ENCODE peak calls at places on chromosome 5, in four cellular contexts. B, O, E and A are unnamed samples.

GRCh38 chr5:73311291-73312110 is 137.1 kb downstream of the FOXD1 start:
- DNase-seq in B (no peak), O (no peak), E (peak), A (no peak)

GRCh38 chr5:134289509-134290113 is 63.7 kb upstream of the PPP2CA start:
- DNase-seq in B (peak), O (peak), E (peak), A (peak)

GRCh38 chr5:74866653-74867162 is 521 bp upstream of the FAM169A start:
- DNase-seq in B (peak), O (peak), E (no peak), A (no peak)

GRCh38 chr5:78280261-78280660 is 14.2 kb downstream of the AP3B1 start:
- DNase-seq in B (no peak), O (no peak), E (no peak), A (no peak)

GRCh38 chr5:75668988-75669760 is 48.1 kb downstream of the POC5 start:
- DNase-seq in B (peak), O (no peak), E (no peak), A (no peak)

GRCh38 chr5:7330141-7330712 is 65.7 kb upstream of the ADCY2 start:
- DNase-seq in B (no peak), O (no peak), E (no peak), A (no peak)

GRCh38 chr5:176870110-176870591 is 29.0 kb downstream of the HK3 start:
- DNase-seq in B (no peak), O (peak), E (peak), A (no peak)

GRCh38 chr5:1182633-1183423 is 18.6 kb upstream of the SLC6A19 start:
- DNase-seq in B (no peak), O (no peak), E (no peak), A (no peak)

GRCh38 chr5:33462456-33462855 is 21.7 kb downstream of the TARS1 start:
- DNase-seq in B (no peak), O (no peak), E (peak), A (no peak)

GRCh38 chr5:151151793-151152192 is 5.8 kb downstream of the ANXA6 start:
- DNase-seq in B (peak), O (no peak), E (peak), A (no peak)

GRCh38 chr5:147452137-147452838 is 57.6 kb downstream of the DPYSL3 start:
- DNase-seq in B (no peak), O (peak), E (no peak), A (no peak)

GRCh38 chr5:54774281-54775171 is 210.9 kb downstream of the ESM1 start:
- DNase-seq in B (no peak), O (no peak), E (peak), A (no peak)

GRCh38 chr5:73718762-73719161 is 92.8 kb downstream of the ARHGEF28 start:
- DNase-seq in B (no peak), O (no peak), E (no peak), A (no peak)

GRCh38 chr5:116272281-116272941 is 187.6 kb downstream of the COMMD10 start:
- DNase-seq in B (no peak), O (no peak), E (peak), A (no peak)

GRCh38 chr5:132479812-132480441 is 10.6 kb downstream of the IRF1 start:
- DNase-seq in B (no peak), O (no peak), E (no peak), A (no peak)
- TF ChIP-seq CTCF in B (no peak), O (no peak), E (no peak), A (no peak)

DNA sequence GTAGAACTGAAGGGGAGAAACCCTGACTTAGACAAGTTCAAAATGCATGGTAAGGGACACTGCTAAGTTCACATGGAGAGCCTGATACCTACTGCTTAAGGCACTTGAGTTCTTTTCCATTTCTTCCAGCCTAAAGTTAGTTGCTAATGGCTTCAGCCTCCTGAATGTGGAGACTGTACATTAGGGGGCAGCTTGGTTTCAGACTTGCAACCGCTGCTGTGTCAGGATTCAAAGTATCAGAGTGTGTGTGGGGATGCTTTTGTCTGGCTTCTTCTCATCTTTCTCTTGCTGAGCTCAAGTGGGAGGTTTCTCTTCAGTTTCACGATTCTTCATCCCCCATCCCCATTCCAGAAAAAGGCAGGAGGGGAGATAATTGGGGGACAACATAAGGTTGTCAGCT is 49.4 kb downstream of the ATP10B start:
- DNase-seq in B (no peak), O (no peak), E (peak), A (no peak)
- TF ChIP-seq CTCF in B (peak), O (no peak), E (no peak), A (peak)

DNA sequence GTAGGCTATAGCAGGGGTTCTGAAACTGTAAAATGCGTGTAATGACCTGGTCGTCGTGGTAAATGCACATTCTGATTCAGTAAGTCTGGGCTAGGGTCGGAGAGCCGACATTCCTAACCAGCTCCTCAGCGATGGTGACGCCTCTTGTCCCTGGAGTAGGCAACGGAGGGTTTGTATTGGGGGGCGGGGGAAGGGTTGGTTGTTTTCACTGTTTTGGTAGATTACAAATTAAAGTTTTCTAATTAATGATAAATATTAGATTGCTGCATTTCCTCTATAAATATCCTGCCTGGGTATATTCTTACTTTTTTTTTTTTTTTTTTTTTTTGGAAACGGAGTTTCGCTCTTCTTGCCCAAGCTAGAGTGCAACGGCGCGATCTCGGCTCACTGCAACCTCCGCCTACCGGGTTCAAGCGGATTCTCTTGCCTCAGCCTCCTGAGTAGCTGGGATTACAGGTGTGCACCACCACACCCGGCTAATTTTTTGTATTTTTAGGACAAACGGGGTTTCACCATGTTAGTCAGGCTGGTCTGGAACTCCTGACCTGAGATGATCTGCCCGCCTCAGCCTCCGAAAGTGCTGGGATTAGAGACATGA is 566 bp upstream of the ALDH7A1 start:
- DNase-seq in B (no peak), O (no peak), E (no peak), A (no peak)
- TF ChIP-seq CTCF in B (no peak), O (no peak), E (no peak), A (no peak)

DNA sequence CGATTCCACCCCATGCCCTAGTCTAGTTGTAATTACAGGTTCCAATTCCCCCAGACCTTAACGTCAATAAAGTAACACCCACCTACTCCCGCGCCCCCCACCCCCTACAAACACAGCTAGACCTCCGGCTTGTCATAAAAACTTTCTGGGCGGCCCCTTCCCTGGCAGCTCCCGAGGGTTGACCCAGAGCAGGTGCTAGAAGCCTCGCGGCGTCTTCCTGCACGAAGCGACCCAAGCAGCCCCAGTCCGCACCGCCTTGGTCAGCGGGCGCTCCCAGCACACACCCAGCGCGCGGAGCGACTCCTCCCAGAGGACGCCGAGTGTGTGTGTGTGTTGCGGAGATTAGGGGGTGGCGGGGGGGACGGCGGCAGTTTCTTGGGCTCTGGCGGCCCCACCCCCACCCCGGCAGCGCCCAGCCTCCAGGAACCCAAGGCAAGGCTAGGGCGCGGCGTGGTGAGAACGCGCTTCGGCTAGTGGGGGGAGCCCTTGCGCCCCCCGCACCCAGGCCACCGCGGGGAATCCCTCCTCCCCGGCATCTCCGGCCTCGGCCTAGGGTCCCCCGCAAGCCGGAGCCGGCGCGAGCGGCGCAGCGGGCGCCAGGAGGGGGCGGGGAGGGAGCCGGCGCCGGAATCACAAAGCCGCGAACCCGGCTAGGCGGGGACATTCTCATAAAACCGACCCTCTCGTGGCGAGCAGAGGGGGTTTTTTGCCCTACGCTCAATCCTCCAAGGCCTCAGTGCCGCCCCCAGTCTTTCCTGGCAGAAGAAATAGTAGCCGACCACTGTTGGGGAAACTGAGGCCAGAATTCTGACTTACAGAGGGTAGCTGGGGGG is 2.2 kb downstream of the PCDH1 start:
- DNase-seq in B (no peak), O (no peak), E (no peak), A (no peak)
- TF ChIP-seq CTCF in B (no peak), O (no peak), E (no peak), A (no peak)

GRCh38 chr5:36507332-36507952 is 99.0 kb upstream of the SLC1A3 start:
- DNase-seq in B (peak), O (peak), E (peak), A (peak)
- TF ChIP-seq CTCF in B (peak), O (peak), E (peak), A (peak)

GRCh38 chr5:145859897-145860296 is 12.9 kb downstream of the GRXCR2 start:
- DNase-seq in B (no peak), O (no peak), E (no peak), A (no peak)
- TF ChIP-seq CTCF in B (no peak), O (peak), E (peak), A (no peak)

GRCh38 chr5:124252751-124253146 is 493.7 kb downstream of the ZNF608 start:
- DNase-seq in B (no peak), O (no peak), E (no peak), A (no peak)
- TF ChIP-seq CTCF in B (no peak), O (no peak), E (no peak), A (no peak)

GRCh38 chr5:108093186-108093585 is 288.7 kb downstream of the FBXL17 start:
- DNase-seq in B (peak), O (no peak), E (peak), A (no peak)

GRCh38 chr5:108094808-108095207 is 287.1 kb downstream of the FBXL17 start:
- DNase-seq in B (no peak), O (no peak), E (no peak), A (no peak)
- TF ChIP-seq CTCF in B (no peak), O (no peak), E (no peak), A (no peak)